ENCODE peak calls at places on chromosomes 12 and 14, in five cellular contexts. P, E, B, I and D are unnamed samples.

GRCh38 chr14:103118019-103118662 is 5.1 kb upstream of the TNFAIP2 start:
- DNase-seq in I (no peak), B (no peak), E (no peak), P (peak; percentile 86), D (no peak)

GRCh38 chr14:77882631-77883030 is 82.7 kb downstream of the ADCK1 start:
- DNase-seq in B (no peak), P (no peak), E (peak; percentile 60), I (no peak), D (no peak)

GRCh38 chr14:96264850-96265249 is 8.8 kb downstream of the BDKRB1 start:
- DNase-seq in I (no peak), P (no peak), B (no peak), E (no peak), D (peak; percentile 21)

GRCh38 chr14:101001311-101002069 is 98.0 kb upstream of the RTL1 start:
- DNase-seq in E (no peak), P (peak; percentile 20), I (peak; percentile 53), B (no peak), D (peak; percentile 26)

GRCh38 chr14:96852823-96853422 is 55.7 kb downstream of the VRK1 start:
- DNase-seq in P (no peak), E (peak; percentile 16), B (no peak), I (no peak), D (peak; percentile 61)

GRCh38 chr14:67951529-67952120 is 132.0 kb downstream of the RAD51B start:
- DNase-seq in B (no peak), E (no peak), I (no peak), P (no peak), D (no peak)

GRCh38 chr12:116880213-116880816 is 926 bp downstream of the HRK start:
- DNase-seq in E (peak; percentile 34), B (no peak), P (no peak), I (no peak), D (no peak)

GRCh38 chr12:53743277-53744129 is 8.3 kb downstream of the CISTR start:
- DNase-seq in B (peak; percentile 62), E (peak; percentile 89), P (no peak), I (no peak), D (peak; percentile 76)

GRCh38 chr12:11730299-11731041 is 81.0 kb downstream of the ETV6 start:
- DNase-seq in B (peak; percentile 82), E (no peak), I (no peak), P (no peak), D (no peak)

GRCh38 chr12:111410229-111411186 is 4.8 kb downstream of the SH2B3 start:
- DNase-seq in E (peak; percentile 76), I (no peak), P (no peak), B (no peak), D (peak; percentile 53)

GRCh38 chr12:82174936-82175335 is 183.3 kb downstream of the CCDC59 start:
- DNase-seq in P (no peak), I (no peak), B (peak; percentile 21), E (no peak), D (no peak)

GRCh38 chr12:71710276-71711125 is 24.6 kb downstream of the TMEM19 start:
- DNase-seq in B (no peak), P (no peak), E (no peak), I (no peak), D (peak; percentile 17)

GRCh38 chr12:48389409-48389808 is 38.7 kb upstream of the ZNF641 start:
- DNase-seq in E (no peak), P (no peak), I (no peak), B (no peak), D (no peak)

GRCh38 chr12:77736219-77736965 is 94.3 kb upstream of the NAV3 start:
- DNase-seq in I (no peak), P (no peak), E (no peak), B (no peak), D (no peak)

GRCh38 chr14:55587847-55588246 is 7.8 kb downstream of the KTN1 start:
- DNase-seq in E (no peak), P (no peak), I (no peak), B (no peak), D (no peak)

GRCh38 chr14:33780035-33780434 is 170.8 kb downstream of the EGLN3 start:
- DNase-seq in I (no peak), E (no peak), P (no peak), B (no peak), D (no peak)

GRCh38 chr12:125775507-125775906 is 710.3 kb downstream of the AACS start:
- DNase-seq in I (no peak), B (no peak), E (no peak), P (no peak), D (no peak)

GRCh38 chr12:128388461-128388921 is 121.5 kb downstream of the TMEM132C start:
- DNase-seq in B (no peak), P (no peak), E (no peak), I (no peak), D (no peak)

GRCh38 chr12:70849265-70849960 is 71.1 kb downstream of the PTPRR start:
- DNase-seq in P (no peak), E (peak; percentile 5), B (no peak), I (no peak), D (peak; percentile 55)

GRCh38 chr12:2679816-2680675 is 114.7 kb upstream of the FKBP4 start:
- DNase-seq in B (no peak), P (no peak), I (peak; percentile 70), E (no peak), D (no peak)

GRCh38 chr12:112198120-112198733 is 72.9 kb downstream of the TRAFD1 start:
- DNase-seq in I (no peak), E (peak; percentile 78), P (no peak), B (peak; percentile 52), D (peak; percentile 76)

GRCh38 chr12:24960222-24960855 is 11.4 kb upstream of the BCAT1 start:
- DNase-seq in I (no peak), B (peak; percentile 47), P (no peak), E (no peak), D (peak; percentile 73)

GRCh38 chr14:86782092-86782580 is 1210.8 kb downstream of the GALC start:
- DNase-seq in P (no peak), I (no peak), B (no peak), E (no peak), D (no peak)

GRCh38 chr14:86780461-86780860 is 1212.5 kb downstream of the GALC start:
- DNase-seq in E (no peak), P (no peak), I (no peak), B (no peak), D (no peak)

GRCh38 chr14:86779416-86779815 is 1213.6 kb downstream of the GALC start:
- DNase-seq in I (no peak), P (no peak), B (no peak), E (no peak), D (no peak)

GRCh38 chr14:86777950-86778602 is 1214.9 kb downstream of the GALC start:
- DNase-seq in B (no peak), I (no peak), P (no peak), E (no peak), D (no peak)

GRCh38 chr14:86781111-86781510 is 1211.9 kb downstream of the GALC start:
- DNase-seq in B (no peak), P (no peak), I (no peak), E (no peak), D (no peak)
- H3K4me3 ChIP-seq in B (no peak overlapping the region), P (no peak overlapping the region), I (no peak overlapping the region), E (no peak overlapping the region), D (no peak overlapping the region)

GRCh38 chr12:8638951-8639350 is 23.7 kb downstream of the MFAP5 start:
- DNase-seq in E (no peak), I (no peak), B (no peak), P (no peak), D (no peak)

GRCh38 chr12:8637666-8638065 is 25.0 kb downstream of the MFAP5 start:
- DNase-seq in E (no peak), I (no peak), P (no peak), B (no peak), D (peak; percentile 53)

GRCh38 chr12:8636581-8636980 is 23.9 kb upstream of the AICDA start:
- DNase-seq in P (no peak), I (no peak), B (no peak), E (no peak), D (no peak)

GRCh38 chr12:8639936-8640335 is 22.7 kb downstream of the MFAP5 start:
- DNase-seq in P (no peak), E (no peak), I (no peak), B (no peak), D (no peak)

DNA sequence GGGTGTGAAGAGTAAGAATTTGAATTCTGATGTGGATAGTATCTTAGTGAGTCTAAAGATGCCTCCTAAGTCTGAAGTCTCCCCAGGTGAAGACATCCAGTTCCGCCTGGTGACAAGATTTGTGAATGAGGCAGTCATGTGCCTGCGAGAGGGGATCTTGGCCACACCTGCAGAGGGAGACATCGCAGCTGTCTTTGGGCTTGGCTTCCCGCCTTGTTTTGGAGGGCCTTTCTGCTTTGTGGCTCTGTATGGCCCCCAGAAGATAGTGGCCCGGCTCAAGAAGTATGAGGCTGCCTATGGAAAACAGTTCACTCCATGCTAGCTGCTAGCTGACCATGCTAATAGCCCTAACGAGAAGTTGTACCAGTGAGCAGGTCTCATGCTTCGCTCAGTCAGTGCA is 24.6 kb upstream of the AICDA start:
- DNase-seq in B (no peak), P (no peak), I (no peak), E (no peak), D (no peak)
- TF ChIP-seq CTCF in B (no peak), P (no peak), I (no peak), E (no peak), D (no peak)

DNA sequence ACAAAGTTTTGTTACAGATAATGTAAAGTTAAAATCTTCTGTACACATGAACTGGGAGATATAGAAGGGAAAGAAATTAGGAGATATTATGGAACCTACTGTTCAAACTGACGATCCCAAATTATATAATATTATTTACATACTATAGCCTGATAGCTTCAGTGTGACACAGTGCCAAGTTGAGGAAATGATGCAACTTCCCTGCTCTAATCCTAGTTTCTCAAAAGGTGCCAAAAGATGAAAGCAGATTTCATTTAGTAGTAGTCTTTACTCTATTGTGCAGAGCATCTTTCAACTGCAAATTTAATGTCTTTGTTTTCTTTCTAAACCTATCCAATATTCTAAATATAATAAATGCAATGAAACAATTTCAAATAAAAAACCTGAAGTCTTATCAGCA is 46.9 kb downstream of the COCH start:
- DNase-seq in B (no peak), E (no peak), I (no peak), P (no peak), D (peak; percentile 74)
- H3K27ac ChIP-seq in B (no peak overlapping the region), E (no peak overlapping the region), I (no peak overlapping the region), P (no peak overlapping the region), D (peak overlapping the region; percentile 77)

GRCh38 chr12:79983969-79984629 is 49.2 kb upstream of the PPP1R12A start:
- DNase-seq in E (no peak), P (no peak), B (no peak), I (no peak), D (no peak)
- H3K4me3 ChIP-seq in E (no peak overlapping the region), P (no peak overlapping the region), B (no peak overlapping the region), I (no peak overlapping the region), D (no peak overlapping the region)